ENCODE peak calls at places on chromosomes 2 and 18, in four cellular contexts. One of them, this sample, is unnamed. For H3K9me2, the result is how much of the 10 kb centered on the place peaks cover.

GRCh38 chr2:147829106-147829505 is 15.7 kb upstream of the ACVR2A start:
- DNase-seq in GM23248: peak
- DNase-seq in HCT116: peak
- DNase-seq in PC-3: peak
- DNase-seq in this sample: no peak

GRCh38 chr2:1795261-1795828 is 51.0 kb upstream of the PXDN start:
- DNase-seq in GM23248: no peak
- DNase-seq in PC-3: no peak
- DNase-seq in HCT116: no peak
- DNase-seq in this sample: no peak

GRCh38 chr2:237556773-237557632 is 9.4 kb upstream of the PRLH start:
- DNase-seq in HCT116: no peak
- DNase-seq in GM23248: no peak
- DNase-seq in PC-3: no peak
- DNase-seq in this sample: no peak

GRCh38 chr2:196413821-196414274 is 225.7 kb upstream of the CCDC150 start:
- DNase-seq in HCT116: no peak
- DNase-seq in PC-3: no peak
- DNase-seq in GM23248: peak
- DNase-seq in this sample: no peak

GRCh38 chr2:101383016-101383541 is 4.2 kb downstream of the CREG2 start:
- DNase-seq in HCT116: no peak
- DNase-seq in PC-3: no peak
- DNase-seq in GM23248: no peak
- DNase-seq in this sample: no peak

GRCh38 chr2:187158452-187158851 is 289.6 kb downstream of the CALCRL start:
- DNase-seq in HCT116: no peak
- DNase-seq in PC-3: no peak
- DNase-seq in GM23248: no peak
- DNase-seq in this sample: no peak

GRCh38 chr18:74242451-74243096 is 49.2 kb downstream of the CYB5A start:
- DNase-seq in HCT116: no peak
- DNase-seq in PC-3: peak
- DNase-seq in GM23248: no peak
- DNase-seq in this sample: no peak

GRCh38 chr18:36867056-36867455 is 38.1 kb downstream of the KIAA1328 start:
- DNase-seq in GM23248: no peak
- DNase-seq in PC-3: no peak
- DNase-seq in HCT116: no peak
- DNase-seq in this sample: no peak

GRCh38 chr18:32380559-32380958 is 90.1 kb downstream of the GAREM1 start:
- DNase-seq in GM23248: no peak
- DNase-seq in HCT116: no peak
- DNase-seq in PC-3: no peak
- DNase-seq in this sample: no peak

GRCh38 chr2:241268716-241269445 is 46.6 kb downstream of the HDLBP start:
- DNase-seq in PC-3: peak
- DNase-seq in GM23248: peak
- DNase-seq in HCT116: no peak
- DNase-seq in this sample: no peak

GRCh38 chr18:67730884-67731283 is 214.4 kb upstream of the DSEL start:
- DNase-seq in GM23248: peak
- DNase-seq in PC-3: peak
- DNase-seq in HCT116: no peak
- DNase-seq in this sample: no peak

GRCh38 chr2:196160101-196160500 is 11.3 kb downstream of the STK17B start:
- DNase-seq in HCT116: peak
- DNase-seq in PC-3: peak
- DNase-seq in GM23248: peak
- DNase-seq in this sample: no peak

GRCh38 chr18:32301976-32302743 is 112.3 kb downstream of the MEP1B start:
- DNase-seq in PC-3: peak
- DNase-seq in HCT116: no peak
- DNase-seq in GM23248: peak
- DNase-seq in this sample: no peak

GRCh38 chr2:174835797-174836255 is 71.6 kb upstream of the CHRNA1 start:
- DNase-seq in HCT116: no peak
- DNase-seq in GM23248: peak
- DNase-seq in PC-3: peak
- DNase-seq in this sample: no peak

GRCh38 chr2:238013806-238014205 is 47.0 kb downstream of the UBE2F start:
- DNase-seq in PC-3: no peak
- DNase-seq in GM23248: no peak
- DNase-seq in HCT116: no peak
- DNase-seq in this sample: no peak

GRCh38 chr2:227772197-227772661 is 26.5 kb downstream of the SCYGR8 start:
- DNase-seq in PC-3: no peak
- DNase-seq in HCT116: no peak
- DNase-seq in GM23248: no peak
- DNase-seq in this sample: peak

GRCh38 chr2:96116424-96116878 is at the start of gene ADRA2B:
- DNase-seq in PC-3: peak
- DNase-seq in GM23248: peak
- DNase-seq in HCT116: peak
- DNase-seq in this sample: peak

GRCh38 chr2:45470531-45470930 is 140.5 kb downstream of the SRBD1 start:
- DNase-seq in GM23248: no peak
- DNase-seq in PC-3: peak
- DNase-seq in HCT116: no peak
- DNase-seq in this sample: no peak

GRCh38 chr2:224659726-224660125 is 56.4 kb downstream of the CCDC195 start:
- DNase-seq in PC-3: no peak
- DNase-seq in HCT116: no peak
- DNase-seq in GM23248: no peak
- DNase-seq in this sample: peak

GRCh38 chr18:76971149-76971548 is 148.8 kb downstream of the ZNF236 start:
- DNase-seq in PC-3: no peak
- DNase-seq in HCT116: no peak
- DNase-seq in GM23248: no peak
- DNase-seq in this sample: no peak

GRCh38 chr18:34048423-34048822 is 176.3 kb downstream of the NOL4 start:
- DNase-seq in GM23248: no peak
- DNase-seq in HCT116: no peak
- DNase-seq in PC-3: no peak
- DNase-seq in this sample: peak

GRCh38 chr2:217776631-217777030 is 226.2 kb downstream of the TNS1 start:
- DNase-seq in GM23248: no peak
- DNase-seq in HCT116: no peak
- DNase-seq in PC-3: no peak
- DNase-seq in this sample: no peak

GRCh38 chr2:85971369-85971768 is 82.6 kb upstream of the ST3GAL5 start:
- DNase-seq in HCT116: no peak
- DNase-seq in PC-3: peak
- DNase-seq in GM23248: peak
- DNase-seq in this sample: no peak

GRCh38 chr2:183998797-183999190 is 599.5 kb upstream of the ZNF804A start:
- DNase-seq in HCT116: no peak
- DNase-seq in PC-3: no peak
- DNase-seq in GM23248: no peak
- DNase-seq in this sample: no peak

DNA sequence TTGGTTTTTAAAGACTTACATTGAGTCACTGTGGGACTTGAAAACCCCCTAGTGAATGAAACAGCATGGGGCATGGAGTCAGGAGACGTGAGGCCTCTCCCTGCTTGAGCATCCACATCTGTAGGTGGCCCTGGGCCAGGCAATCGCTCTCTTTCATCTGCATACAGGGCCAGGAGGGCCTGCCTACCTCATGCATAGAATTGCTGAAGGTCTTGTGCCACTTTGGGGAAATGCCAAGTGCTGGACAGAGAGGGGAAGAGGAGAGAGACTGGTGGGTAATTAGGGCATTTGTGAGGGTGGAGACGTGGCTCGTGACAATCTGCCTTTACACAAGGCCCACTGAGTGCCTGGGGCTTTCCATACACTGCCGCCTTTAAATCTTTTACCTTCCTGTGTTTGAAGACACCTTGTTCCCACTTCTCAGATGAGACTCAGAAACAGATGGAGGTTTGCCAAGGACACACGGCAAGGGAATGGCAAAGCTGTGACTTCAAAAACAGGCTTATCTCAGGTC is 322.2 kb upstream of the HS6ST1 start:
- DNase-seq in GM23248: no peak
- DNase-seq in HCT116: no peak
- DNase-seq in PC-3: no peak
- DNase-seq in this sample: no peak
- H3K9me2 ChIP-seq in GM23248: under half
- H3K9me2 ChIP-seq in HCT116: under half
- H3K9me2 ChIP-seq in PC-3: under half
- H3K9me2 ChIP-seq in this sample: under half

DNA sequence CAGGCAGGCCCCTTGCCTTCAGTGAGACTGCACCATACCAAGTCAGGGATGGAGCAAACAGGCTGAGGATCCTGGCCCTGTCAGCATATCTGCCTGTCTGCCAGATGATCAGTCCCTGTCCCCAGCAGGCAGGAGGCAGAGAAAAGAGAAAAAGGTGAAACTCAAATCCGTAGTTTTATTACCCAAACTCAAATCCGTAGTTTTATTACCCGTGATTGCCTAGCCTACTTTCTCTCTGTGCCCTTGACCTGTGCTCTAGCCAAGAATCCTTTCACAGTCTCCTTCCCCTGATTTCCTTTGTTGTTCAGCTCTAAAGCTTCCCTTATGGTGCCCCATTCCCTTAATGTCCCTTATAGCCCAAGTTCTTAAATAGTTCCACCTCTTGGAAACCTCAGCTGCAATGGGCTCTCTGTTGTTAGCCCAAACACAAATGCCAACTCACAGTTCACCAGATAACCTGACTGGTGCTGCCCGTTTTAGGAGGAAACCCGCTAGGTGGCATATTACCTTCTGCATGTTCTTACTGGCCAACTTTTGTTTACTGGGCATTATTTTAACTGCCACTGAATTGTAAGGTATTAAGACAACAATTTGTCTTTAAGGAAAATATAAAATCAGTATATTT is 125.6 kb upstream of the FZD5 start:
- DNase-seq in GM23248: no peak
- DNase-seq in HCT116: no peak
- DNase-seq in PC-3: no peak
- DNase-seq in this sample: no peak
- H3K27ac ChIP-seq in GM23248: no peak
- H3K27ac ChIP-seq in HCT116: no peak
- H3K27ac ChIP-seq in PC-3: no peak
- H3K27ac ChIP-seq in this sample: no peak

DNA sequence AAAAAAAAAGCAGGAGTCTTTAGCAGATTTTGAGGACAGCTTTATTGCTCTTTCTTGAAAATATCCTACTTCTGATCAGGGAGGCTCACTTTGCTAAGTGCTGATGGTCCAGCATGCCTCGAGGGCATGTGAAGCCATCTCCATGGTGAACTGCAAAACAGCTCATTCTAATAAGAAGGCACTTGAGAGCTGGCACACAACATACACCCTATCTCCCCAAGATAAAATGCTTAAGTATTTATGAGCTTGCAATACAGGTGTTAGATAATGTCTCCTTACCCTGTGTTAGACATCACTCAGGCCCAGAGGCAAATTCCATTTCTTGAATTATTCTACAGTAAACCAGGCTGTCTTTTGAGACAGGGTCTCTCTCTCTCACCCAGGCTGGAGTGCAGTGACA is 2.7 kb downstream of the ENOSF1 start:
- DNase-seq in HCT116: no peak
- DNase-seq in PC-3: peak
- DNase-seq in GM23248: no peak
- DNase-seq in this sample: no peak
- H3K9me2 ChIP-seq in HCT116: under half
- H3K9me2 ChIP-seq in PC-3: under half
- H3K9me2 ChIP-seq in GM23248: under half
- H3K9me2 ChIP-seq in this sample: under half

GRCh38 chr18:47968721-47969120 is 38.3 kb upstream of the SMAD2 start:
- DNase-seq in HCT116: no peak
- DNase-seq in PC-3: peak
- DNase-seq in GM23248: peak
- DNase-seq in this sample: peak
- H3K27ac ChIP-seq in HCT116: no peak
- H3K27ac ChIP-seq in PC-3: no peak
- H3K27ac ChIP-seq in GM23248: no peak
- H3K27ac ChIP-seq in this sample: peak

DNA sequence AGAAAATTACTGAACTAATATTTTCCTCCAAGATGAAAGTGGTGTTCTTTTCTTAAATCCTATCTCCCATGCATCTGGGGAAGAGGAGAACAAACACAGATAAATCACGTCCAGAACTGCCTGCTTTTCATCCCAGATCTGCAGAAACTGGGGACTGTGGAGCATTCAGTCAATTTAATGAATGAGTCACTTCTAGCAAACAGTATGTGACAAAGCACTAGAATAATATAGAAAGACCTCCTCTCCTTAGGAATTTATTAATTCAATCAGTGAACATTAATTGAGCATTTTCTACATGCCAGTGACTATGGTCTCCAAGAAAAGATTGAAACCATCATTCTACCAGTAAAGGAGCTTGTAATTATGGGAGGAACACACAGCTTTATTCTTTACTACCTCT is 693.4 kb upstream of the ID2 start:
- DNase-seq in PC-3: peak
- DNase-seq in GM23248: no peak
- DNase-seq in HCT116: no peak
- DNase-seq in this sample: no peak
- H3K9me2 ChIP-seq in PC-3: under half
- H3K9me2 ChIP-seq in GM23248: under half
- H3K9me2 ChIP-seq in HCT116: under half
- H3K9me2 ChIP-seq in this sample: under half

GRCh38 chr2:39139511-39140237 is 18.8 kb upstream of the SOS1 start:
- DNase-seq in GM23248: no peak
- DNase-seq in PC-3: no peak
- DNase-seq in HCT116: no peak
- DNase-seq in this sample: peak
- H3K27ac ChIP-seq in GM23248: no peak
- H3K27ac ChIP-seq in PC-3: no peak
- H3K27ac ChIP-seq in HCT116: no peak
- H3K27ac ChIP-seq in this sample: peak

GRCh38 chr2:176843208-176843607 is 369.4 kb upstream of the HNRNPA3 start:
- DNase-seq in GM23248: no peak
- DNase-seq in PC-3: no peak
- DNase-seq in HCT116: no peak
- DNase-seq in this sample: no peak
- H3K9me2 ChIP-seq in GM23248: under half
- H3K9me2 ChIP-seq in PC-3: under half
- H3K9me2 ChIP-seq in HCT116: under half
- H3K9me2 ChIP-seq in this sample: under half